ENCODE peak calls at places on chromosome 4, in nine cellular contexts. D is esophagus squamous epithelium, V is AG09319, G is fibroblast of villous mesenchyme, Q is colonic mucosa, W is endodermal cell, S is fibroblast of the aortic adventitia, K is brain microvascular endothelial cell, I is esophagus muscularis mucosa. Y is an unnamed sample.

GRCh38 chr4:183986645-183987528 is 81.8 kb downstream of the STOX2 start:
- DNase-seq in D (no peak), V (no peak), G (no peak), Q (no peak), W (peak; percentile 59), S (no peak), K (no peak), I (no peak), Y (no peak)

GRCh38 chr4:113406723-113407016 is 354.9 kb downstream of the CAMK2D start:
- DNase-seq in D (no peak), V (no peak), G (no peak), Q (no peak), W (no peak), S (no peak), K (no peak), I (no peak), Y (no peak)

GRCh38 chr4:2792711-2793577 is at the start of gene SH3BP2:
- DNase-seq in D (no peak), V (no peak), G (peak; percentile 70), Q (peak; percentile 90), W (peak; percentile 93), S (peak; percentile 47), K (no peak), I (no peak), Y (peak; percentile 67)

GRCh38 chr4:158644755-158645154 is 26.9 kb downstream of the C4orf46 start:
- DNase-seq in D (no peak), V (no peak), G (no peak), Q (no peak), W (no peak), S (peak; percentile 9), K (no peak), I (no peak), Y (no peak)

GRCh38 chr4:52982246-52982950 is 120.3 kb downstream of the RASL11B start:
- DNase-seq in D (no peak), V (no peak), G (peak; percentile 75), Q (no peak), W (no peak), S (peak; percentile 81), K (peak; percentile 53), I (no peak), Y (peak; percentile 80)

GRCh38 chr4:7515390-7515902 is 80.7 kb upstream of the PSAPL1 start:
- DNase-seq in D (no peak), V (no peak), G (peak; percentile 16), Q (no peak), W (no peak), S (no peak), K (no peak), I (no peak), Y (no peak)

GRCh38 chr4:158155656-158156356 is 17.0 kb downstream of the GASK1B start:
- DNase-seq in D (no peak), V (no peak), G (no peak), Q (peak; percentile 52), W (peak; percentile 73), S (no peak), K (no peak), I (no peak), Y (no peak)

GRCh38 chr4:1448589-1449420 is 42.6 kb upstream of the NKX1-1 start:
- DNase-seq in D (no peak), V (no peak), G (no peak), Q (peak; percentile 14), W (no peak), S (no peak), K (no peak), I (no peak), Y (no peak)

GRCh38 chr4:161206528-161207080 is 957.2 kb downstream of the FSTL5 start:
- DNase-seq in D (no peak), V (no peak), G (no peak), Q (no peak), W (no peak), S (no peak), K (no peak), I (no peak), Y (no peak)

GRCh38 chr4:38412137-38412536 is 251.9 kb upstream of the KLF3 start:
- DNase-seq in D (no peak), V (no peak), G (no peak), Q (peak; percentile 29), W (no peak), S (peak; percentile 6), K (no peak), I (no peak), Y (no peak)

DNA sequence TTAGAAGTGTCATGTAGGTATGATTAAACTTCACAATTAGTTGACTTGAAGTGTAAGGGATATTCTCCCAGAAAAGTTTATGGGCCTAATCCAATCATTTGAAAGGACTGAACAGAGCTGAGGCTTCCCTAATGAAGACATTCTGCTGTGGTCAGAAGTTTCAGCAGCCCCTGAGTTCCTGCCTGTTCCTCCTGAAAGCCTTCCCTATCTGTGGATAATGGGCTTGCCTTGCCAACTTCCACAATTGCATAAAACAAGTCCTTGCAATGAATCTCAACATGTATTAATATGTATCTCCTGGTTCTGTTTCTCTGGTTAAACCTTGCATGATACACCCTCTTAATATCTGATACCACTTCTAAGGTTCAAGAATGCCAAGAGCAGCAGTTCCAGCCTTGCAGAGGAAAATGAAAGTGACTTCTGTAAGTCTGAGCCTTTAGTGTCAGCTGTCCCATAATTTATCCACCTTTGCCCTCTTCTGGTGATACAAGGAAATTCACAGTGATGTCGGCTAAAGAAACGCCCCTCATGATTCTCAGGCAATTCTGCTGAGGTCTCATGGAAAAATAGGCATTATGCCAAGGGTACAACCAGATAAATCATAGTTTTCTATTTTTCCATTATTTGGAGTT is 172.4 kb upstream of the CXCL13 start:
- DNase-seq in D (no peak), V (peak; percentile 25), G (peak; percentile 34), Q (peak; percentile 22), W (peak; percentile 55), S (peak; percentile 58), K (peak; percentile 51), I (no peak), Y (peak; percentile 60)
- TF ChIP-seq CTCF in D (peak; percentile 47), V (peak; percentile 55), G (peak; percentile 36), Q (peak; percentile 46), W (peak; percentile 80), S (peak; percentile 51), K (peak; percentile 64), I (peak; percentile 43), Y (peak; percentile 47)

DNA sequence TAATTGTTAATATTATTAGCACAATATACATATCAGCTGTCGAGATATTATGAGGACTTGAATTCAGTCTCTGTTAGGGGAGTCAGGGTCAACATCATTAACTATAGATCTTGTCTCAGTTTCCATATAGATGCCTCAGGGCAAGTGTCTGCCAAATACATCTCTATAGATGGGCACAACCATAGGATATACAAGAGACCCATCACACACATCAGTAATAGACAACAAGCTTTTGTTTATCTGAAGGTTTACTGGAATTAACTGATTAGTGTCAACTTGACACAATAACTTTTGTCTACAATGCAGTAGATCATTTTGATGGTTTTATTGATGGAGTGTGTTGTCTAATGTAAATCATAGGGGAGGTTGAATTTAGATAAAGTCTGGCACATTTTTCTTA is 37.1 kb upstream of the PHOX2B start:
- DNase-seq in D (no peak), V (no peak), G (no peak), Q (no peak), W (no peak), S (no peak), K (no peak), I (no peak), Y (no peak)
- TF ChIP-seq CTCF in D (no peak), V (no peak), G (no peak), Q (no peak), W (no peak), S (no peak), K (no peak), I (no peak), Y (no peak)

GRCh38 chr4:61922766-61923165 is 722.6 kb downstream of the ADGRL3 start:
- DNase-seq in D (no peak), V (no peak), G (no peak), Q (no peak), W (no peak), S (no peak), K (no peak), I (no peak), Y (no peak)

GRCh38 chr4:61921890-61922289 is 721.8 kb downstream of the ADGRL3 start:
- DNase-seq in D (no peak), V (no peak), G (no peak), Q (no peak), W (no peak), S (no peak), K (no peak), I (no peak), Y (no peak)

GRCh38 chr4:61923179-61923578 is 723.1 kb downstream of the ADGRL3 start:
- DNase-seq in D (no peak), V (no peak), G (no peak), Q (no peak), W (no peak), S (no peak), K (no peak), I (no peak), Y (no peak)

GRCh38 chr4:61918507-61919462 is 718.7 kb downstream of the ADGRL3 start:
- DNase-seq in D (no peak), V (no peak), G (no peak), Q (no peak), W (no peak), S (no peak), K (no peak), I (no peak), Y (no peak)

GRCh38 chr4:61924131-61924530 is 724.0 kb downstream of the ADGRL3 start:
- DNase-seq in D (no peak), V (no peak), G (no peak), Q (no peak), W (no peak), S (no peak), K (no peak), I (no peak), Y (no peak)
- TF ChIP-seq CTCF in D (no peak), V (no peak), G (no peak), Q (no peak), W (peak; percentile 53), S (no peak), K (no peak), I (no peak), Y (no peak)

DNA sequence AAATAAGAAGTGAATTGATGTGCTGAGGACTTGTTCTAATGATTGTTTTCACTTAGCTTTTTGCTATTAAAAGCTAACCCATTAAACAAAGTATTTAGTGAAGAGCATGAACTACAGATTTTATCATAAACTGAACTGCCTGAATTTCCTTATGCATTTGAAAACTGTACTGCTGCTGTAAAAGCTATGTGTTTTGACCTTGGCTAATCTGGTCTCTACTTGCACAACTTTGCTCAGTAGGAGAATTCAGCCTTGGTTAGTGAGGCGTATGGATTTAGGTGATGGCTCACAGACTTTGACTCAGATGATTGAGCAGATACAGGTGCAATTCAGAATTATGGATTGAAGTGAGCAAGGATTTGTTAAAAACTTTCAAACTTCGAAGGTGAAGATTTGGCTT is 38.7 kb upstream of the FAT1 start:
- DNase-seq in D (no peak), V (no peak), G (no peak), Q (no peak), W (no peak), S (no peak), K (no peak), I (no peak), Y (no peak)
- TF ChIP-seq CTCF in D (no peak), V (no peak), G (no peak), Q (no peak), W (no peak), S (no peak), K (no peak), I (no peak), Y (no peak)